ENCODE peak calls at places on chromosomes 11 and 22, in ten cellular contexts. X is astrocyte; V is endothelial cell; L is AG04449; Y is neural progenitor cell; U is stimulated activated CD8-positive, alpha-beta memory T cell treated with anti-CD3 and anti-CD28 coated beads, Interleukin-2, amount 100 ng/mL, for 1 hour; F is stromal cell of bone marrow; R is B cell; J is germinal center; A is LoVo. D is an unnamed sample.
A peak's percentile ranks its signal among the peaks of the same experiment; 100 is the strongest.

GRCh38 chr11:61961570-61962212 is 5.7 kb downstream of the FTH1 start:
- DNase-seq in X (no peak), V (no peak), L (no peak), Y (no peak), U (no peak), F (no peak), R (no peak), J (no peak), A (peak; percentile 85), D (peak; percentile 18)

GRCh38 chr11:132822294-132822693 is 710.0 kb downstream of the OPCML start:
- DNase-seq in X (no peak), V (no peak), L (no peak), Y (no peak), U (no peak), F (no peak), R (no peak), J (no peak), A (no peak), D (no peak)

GRCh38 chr22:22763512-22763911 is 119.1 kb downstream of the GGTLC2 start:
- DNase-seq in X (no peak), V (no peak), L (no peak), Y (no peak), U (no peak), F (no peak), R (no peak), J (no peak), A (no peak), D (no peak)

GRCh38 chr11:17141156-17141555 is 63.7 kb upstream of the RPS13 start:
- DNase-seq in X (no peak), V (no peak), L (no peak), Y (no peak), U (no peak), F (no peak), R (no peak), J (no peak), A (no peak), D (no peak)

GRCh38 chr22:49398646-49399045 is 429.0 kb downstream of the BRD1 start:
- DNase-seq in X (no peak), V (no peak), L (no peak), Y (no peak), U (no peak), F (no peak), R (no peak), J (no peak), A (no peak), D (no peak)

GRCh38 chr11:133710681-133711240 is 134.6 kb downstream of the SPATA19 start:
- DNase-seq in X (no peak), V (no peak), L (no peak), Y (no peak), U (no peak), F (no peak), R (no peak), J (no peak), A (no peak), D (no peak)

GRCh38 chr22:32378703-32379272 is 21.1 kb downstream of the RFPL3 start:
- DNase-seq in X (no peak), V (peak; percentile 80), L (no peak), Y (peak; percentile 85), U (no peak), F (no peak), R (no peak), J (no peak), A (no peak), D (peak; percentile 72)

GRCh38 chr11:103528596-103528995 is 419.4 kb downstream of the DYNC2H1 start:
- DNase-seq in X (peak; percentile 39), V (no peak), L (no peak), Y (no peak), U (no peak), F (no peak), R (no peak), J (no peak), A (no peak), D (no peak)

GRCh38 chr22:46055176-46055850 is 78.4 kb upstream of the WNT7B start:
- DNase-seq in X (peak; percentile 57), V (no peak), L (no peak), Y (no peak), U (no peak), F (no peak), R (no peak), J (no peak), A (no peak), D (no peak)

GRCh38 chr11:45737056-45737455 is 67.9 kb upstream of the SLC35C1 start:
- DNase-seq in X (peak; percentile 35), V (no peak), L (no peak), Y (no peak), U (no peak), F (no peak), R (no peak), J (no peak), A (no peak), D (no peak)

GRCh38 chr11:121571466-121571865 is 118.7 kb upstream of the SORL1-AS1 start:
- DNase-seq in X (no peak), V (no peak), L (no peak), Y (peak; percentile 25), U (no peak), F (no peak), R (no peak), J (no peak), A (no peak), D (no peak)

GRCh38 chr11:5129457-5129877 is 8.7 kb downstream of the OR52A5 start:
- DNase-seq in X (peak; percentile 2), V (no peak), L (no peak), Y (no peak), U (no peak), F (no peak), R (no peak), J (no peak), A (no peak), D (peak; percentile 63)

GRCh38 chr11:15605094-15605493 is 490.4 kb downstream of the INSC start:
- DNase-seq in X (no peak), V (no peak), L (no peak), Y (no peak), U (no peak), F (no peak), R (no peak), J (no peak), A (no peak), D (no peak)

GRCh38 chr22:26825960-26826359 is 168.6 kb downstream of the MIAT start:
- DNase-seq in X (no peak), V (no peak), L (no peak), Y (no peak), U (no peak), F (no peak), R (no peak), J (no peak), A (no peak), D (no peak)

GRCh38 chr22:46539169-46539568 is 1.7 kb upstream of the CELSR1 start:
- DNase-seq in X (no peak), V (no peak), L (no peak), Y (no peak), U (no peak), F (no peak), R (no peak), J (no peak), A (no peak), D (no peak)

GRCh38 chr11:3667149-3668035 is 3.8 kb downstream of the CHRNA10 start:
- DNase-seq in X (no peak), V (no peak), L (no peak), Y (no peak), U (no peak), F (no peak), R (no peak), J (no peak), A (no peak), D (no peak)

GRCh38 chr11:29282088-29282487 is 734.7 kb downstream of the KCNA4 start:
- DNase-seq in X (peak; percentile 98), V (no peak), L (peak; percentile 82), Y (no peak), U (no peak), F (peak; percentile 91), R (no peak), J (no peak), A (peak; percentile 53), D (no peak)

GRCh38 chr11:46050065-46050464 is 71.2 kb downstream of the PHF21A start:
- DNase-seq in X (peak; percentile 90), V (peak; percentile 4), L (peak; percentile 79), Y (peak; percentile 75), U (no peak), F (peak; percentile 62), R (no peak), J (no peak), A (no peak), D (no peak)

GRCh38 chr11:134418119-134418840 is 6.2 kb upstream of the B3GAT1 start:
- DNase-seq in X (no peak), V (peak; percentile 51), L (no peak), Y (peak; percentile 45), U (no peak), F (no peak), R (no peak), J (no peak), A (peak; percentile 10), D (no peak)

GRCh38 chr22:23066200-23067022 is 3.9 kb upstream of the GNAZ start:
- DNase-seq in X (no peak), V (peak; percentile 2), L (no peak), Y (no peak), U (no peak), F (no peak), R (no peak), J (no peak), A (no peak), D (no peak)

GRCh38 chr11:126303623-126304456 is at the start of gene DCPS:
- DNase-seq in X (peak; percentile 83), V (peak; percentile 92), L (no peak), Y (peak; percentile 94), U (peak; percentile 69), F (peak; percentile 81), R (peak; percentile 92), J (peak; percentile 93), A (peak; percentile 91), D (peak; percentile 95)

GRCh38 chr11:72643547-72643946 is 30.7 kb downstream of the PDE2A start:
- DNase-seq in X (no peak), V (no peak), L (no peak), Y (no peak), U (no peak), F (peak; percentile 16), R (no peak), J (no peak), A (peak; percentile 29), D (no peak)

GRCh38 chr22:20448630-20449029 is 11.0 kb upstream of the SCARF2 start:
- DNase-seq in X (no peak), V (no peak), L (no peak), Y (no peak), U (no peak), F (no peak), R (no peak), J (no peak), A (no peak), D (no peak)

GRCh38 chr11:12117200-12117995 is 7.0 kb downstream of the MICAL2 start:
- DNase-seq in X (no peak), V (no peak), L (no peak), Y (no peak), U (no peak), F (no peak), R (no peak), J (no peak), A (no peak), D (no peak)

GRCh38 chr11:126734752-126735151 is 265.8 kb downstream of the KIRREL3 start:
- DNase-seq in X (no peak), V (no peak), L (no peak), Y (no peak), U (no peak), F (no peak), R (no peak), J (no peak), A (no peak), D (no peak)

GRCh38 chr11:129230006-129230405 is 37.9 kb upstream of the ARHGAP32 start:
- DNase-seq in X (no peak), V (no peak), L (no peak), Y (no peak), U (no peak), F (no peak), R (peak; percentile 6), J (no peak), A (no peak), D (no peak)

GRCh38 chr11:113603277-113604059 is 102.6 kb downstream of the TMPRSS5 start:
- DNase-seq in X (peak; percentile 70), V (no peak), L (no peak), Y (no peak), U (no peak), F (peak; percentile 51), R (no peak), J (no peak), A (no peak), D (no peak)

GRCh38 chr22:33109532-33110148 is 51.5 kb upstream of the SYN3 start:
- DNase-seq in X (no peak), V (no peak), L (no peak), Y (no peak), U (no peak), F (no peak), R (no peak), J (no peak), A (no peak), D (no peak)